ENCODE peak calls at places on chromosomes 4 and X, in five cellular contexts. I, S, N, D and T are unnamed samples.

GRCh38 chr4:102585329-102585728 is 84.2 kb downstream of the NFKB1 start:
- DNase-seq in S (no peak), I (no peak), D (no peak), N (no peak), T (no peak)

GRCh38 chr4:38664704-38665401 is 854 bp downstream of the KLF3 start:
- DNase-seq in D (peak), I (peak), N (peak), S (peak), T (peak)

GRCh38 chrX:17567821-17568220 is 169.5 kb upstream of the SCML1 start:
- DNase-seq in S (no peak), N (no peak), D (no peak), I (no peak), T (no peak)

GRCh38 chr4:165788686-165789463 is 84.2 kb upstream of the TLL1 start:
- DNase-seq in S (no peak), D (no peak), I (no peak), N (no peak), T (no peak)

GRCh38 chr4:186699298-186699697 is 24.4 kb downstream of the FAT1 start:
- DNase-seq in S (no peak), I (no peak), N (no peak), D (no peak), T (peak)

GRCh38 chr4:53208749-53209148 is 157.1 kb downstream of the SCFD2 start:
- DNase-seq in I (no peak), N (no peak), S (no peak), D (no peak), T (no peak)

GRCh38 chr4:29277381-29277780 is 1442.8 kb upstream of the PCDH7 start:
- DNase-seq in I (no peak), N (no peak), S (no peak), D (no peak), T (no peak)

GRCh38 chr4:103018391-103019318 is 850 bp downstream of the SLC9B1 start:
- DNase-seq in N (no peak), S (no peak), I (no peak), D (peak), T (no peak)

GRCh38 chrX:46573896-46574336 is 351 bp downstream of the CHST7 start:
- DNase-seq in D (peak), N (peak), I (peak), S (peak), T (peak)

GRCh38 chr4:11748169-11748872 is 319.6 kb upstream of the HS3ST1 start:
- DNase-seq in N (no peak), D (no peak), I (no peak), S (no peak), T (no peak)

GRCh38 chrX:19554786-19555185 is 39.5 kb upstream of the MAP3K15 start:
- DNase-seq in S (no peak), D (no peak), I (no peak), N (no peak), T (no peak)

GRCh38 chr4:142913461-142914030 is 67.4 kb upstream of the INPP4B start:
- DNase-seq in N (no peak), S (no peak), D (no peak), I (no peak), T (no peak)

GRCh38 chr4:122632396-122633143 is 11.7 kb upstream of the IL21 start:
- DNase-seq in D (no peak), N (no peak), I (no peak), S (no peak), T (no peak)

GRCh38 chr4:6875431-6875831 is 34.2 kb upstream of the TBC1D14 start:
- DNase-seq in I (no peak), D (no peak), N (no peak), S (no peak), T (no peak)

GRCh38 chrX:9205599-9206223 is 171.8 kb upstream of the FAM9B start:
- DNase-seq in I (no peak), N (no peak), D (no peak), S (no peak), T (no peak)

GRCh38 chrX:73922856-73923429 is 359.9 kb downstream of the CHIC1 start:
- DNase-seq in I (no peak), S (no peak), D (no peak), N (no peak), T (no peak)